ENCODE peak calls at places on chromosomes 11 and 22, in nine cellular contexts. C is activated T-helper 9 cell treated with anti-CD3 and anti-CD28 coated beads, Interleukin-2, amount 50 U/mL, for 16 hours; R is NCI-H2107; M is IMR-90; O is NCI-H510A treated with DMSO at 0.1 percent for 48 hours; Q is GM12865; H is mesenteric fat pad; T is choroid plexus epithelial cell; A is NCI-H1092. J is an unnamed sample.

GRCh38 chr11:59960502-59961381 is 3.1 kb upstream of the OOSP4A start:
- DNase-seq in C (no peak), R (no peak), M (no peak), O (no peak), Q (no peak), H (no peak), T (no peak), A (no peak), J (no peak)

GRCh38 chr11:94924074-94925031 is 49.0 kb downstream of the CWC15 start:
- DNase-seq in C (no peak), R (no peak), M (peak), O (no peak), Q (no peak), H (no peak), T (no peak), A (no peak), J (no peak)

GRCh38 chr22:20549232-20549841 is 41.9 kb downstream of the MED15 start:
- DNase-seq in C (no peak), R (no peak), M (no peak), O (no peak), Q (no peak), H (no peak), T (peak), A (no peak), J (peak)

GRCh38 chr11:10892250-10892649 is 34.4 kb upstream of the ZBED5 start:
- DNase-seq in C (no peak), R (no peak), M (no peak), O (no peak), Q (no peak), H (no peak), T (no peak), A (no peak), J (no peak)

GRCh38 chr11:64357904-64358535 is 942 bp upstream of the RPS6KA4 start:
- DNase-seq in C (no peak), R (no peak), M (no peak), O (no peak), Q (no peak), H (no peak), T (no peak), A (no peak), J (no peak)

GRCh38 chr11:130216591-130217132 is 57.1 kb downstream of the ST14 start:
- DNase-seq in C (no peak), R (no peak), M (no peak), O (no peak), Q (no peak), H (peak), T (no peak), A (no peak), J (no peak)

GRCh38 chr11:2558861-2559526 is 114.2 kb downstream of the KCNQ1 start:
- DNase-seq in C (no peak), R (no peak), M (no peak), O (no peak), Q (no peak), H (peak), T (no peak), A (no peak), J (no peak)

GRCh38 chr11:123063396-123064267 is 1.7 kb upstream of the HSPA8 start:
- DNase-seq in C (no peak), R (no peak), M (peak), O (peak), Q (peak), H (no peak), T (peak), A (peak), J (no peak)

GRCh38 chr22:36413022-36413770 is 25.4 kb upstream of the MYH9 start:
- DNase-seq in C (no peak), R (no peak), M (peak), O (no peak), Q (no peak), H (no peak), T (no peak), A (no peak), J (no peak)

GRCh38 chr11:41522899-41523672 is 63.6 kb upstream of the LRRC4C start:
- DNase-seq in C (no peak), R (no peak), M (no peak), O (no peak), Q (no peak), H (no peak), T (no peak), A (no peak), J (no peak)

GRCh38 chr22:32733900-32734299 is 67.6 kb upstream of the TIMP3 start:
- DNase-seq in C (no peak), R (no peak), M (no peak), O (no peak), Q (no peak), H (no peak), T (no peak), A (no peak), J (no peak)

GRCh38 chr11:43947003-43947500 is 4.6 kb downstream of the C11orf96 start:
- DNase-seq in C (no peak), R (no peak), M (peak), O (no peak), Q (peak), H (no peak), T (peak), A (no peak), J (no peak)

GRCh38 chr11:44437122-44437521 is 127.2 kb upstream of the ALX4 start:
- DNase-seq in C (no peak), R (no peak), M (no peak), O (no peak), Q (no peak), H (no peak), T (no peak), A (no peak), J (no peak)

GRCh38 chr11:134229131-134229790 is 4.8 kb downstream of the VPS26B start:
- DNase-seq in C (no peak), R (no peak), M (no peak), O (no peak), Q (no peak), H (no peak), T (no peak), A (no peak), J (no peak)

GRCh38 chr11:134272381-134273316 is 3.5 kb upstream of the GLB1L3 start:
- DNase-seq in C (no peak), R (peak), M (peak), O (no peak), Q (no peak), H (no peak), T (peak), A (peak), J (no peak)

GRCh38 chr22:47155131-47155885 is 392.9 kb downstream of the TBC1D22A start:
- DNase-seq in C (no peak), R (no peak), M (no peak), O (no peak), Q (no peak), H (no peak), T (no peak), A (no peak), J (no peak)

GRCh38 chr11:127071606-127072005 is 71.0 kb upstream of the KIRREL3 start:
- DNase-seq in C (no peak), R (no peak), M (no peak), O (peak), Q (no peak), H (no peak), T (no peak), A (peak), J (no peak)

GRCh38 chr11:9600651-9601040 is 27.2 kb downstream of the WEE1 start:
- DNase-seq in C (no peak), R (no peak), M (peak), O (no peak), Q (peak), H (no peak), T (no peak), A (no peak), J (no peak)

GRCh38 chr11:72446929-72447753 is 12.8 kb upstream of the CLPB start:
- DNase-seq in C (no peak), R (no peak), M (peak), O (peak), Q (peak), H (no peak), T (peak), A (peak), J (peak)

GRCh38 chr11:93904711-93905110 is 54.3 kb upstream of the VSTM5 start:
- DNase-seq in C (no peak), R (no peak), M (no peak), O (no peak), Q (no peak), H (no peak), T (no peak), A (no peak), J (no peak)

GRCh38 chr11:10930224-10930960 is 72.5 kb upstream of the ZBED5 start:
- DNase-seq in C (no peak), R (no peak), M (peak), O (peak), Q (no peak), H (no peak), T (peak), A (no peak), J (no peak)